ENCODE peak calls at places on chromosomes 11 and 22, in four cellular contexts. V, H, J and T are unnamed samples.

GRCh38 chr11:12979928-12980689 is 29.0 kb upstream of the RASSF10 start:
- DNase-seq in V (no peak), J (no peak), H (no peak), T (no peak)

GRCh38 chr11:94597896-94598295 is 30.7 kb downstream of the PIWIL4 start:
- DNase-seq in J (no peak), V (peak; percentile 14), H (no peak), T (no peak)

GRCh38 chr11:79226136-79226535 is 214.7 kb downstream of the TENM4 start:
- DNase-seq in V (no peak), J (no peak), H (no peak), T (no peak)

GRCh38 chr11:124884869-124885479 is 12.7 kb downstream of the ROBO4 start:
- DNase-seq in J (no peak), V (no peak), H (peak; percentile 65), T (no peak)

GRCh38 chr11:130947889-130948288 is 31.6 kb upstream of the SNX19 start:
- DNase-seq in J (no peak), H (no peak), V (no peak), T (no peak)

GRCh38 chr11:17979770-17980371 is 33.0 kb downstream of the SERGEF start:
- DNase-seq in V (peak; percentile 39), J (no peak), H (no peak), T (no peak)

GRCh38 chr11:6855971-6856542 is 6.8 kb upstream of the OR10A2 start:
- DNase-seq in H (no peak), V (no peak), J (no peak), T (no peak)

GRCh38 chr11:17570034-17570433 is 23.0 kb downstream of the OTOG start:
- DNase-seq in H (no peak), J (peak; percentile 51), V (no peak), T (no peak)

GRCh38 chr11:45704635-45705034 is 39.2 kb upstream of the CHST1 start:
- DNase-seq in H (no peak), J (no peak), V (no peak), T (no peak)

GRCh38 chr11:127993788-127994187 is 593.6 kb downstream of the ETS1 start:
- DNase-seq in V (no peak), H (no peak), J (no peak), T (no peak)

GRCh38 chr11:119764108-119764874 is 35.3 kb upstream of the NECTIN1 start:
- DNase-seq in V (peak; percentile 27), J (peak; percentile 89), H (no peak), T (no peak)

GRCh38 chr22:38729946-38730345 is 24.2 kb downstream of the GTPBP1 start:
- DNase-seq in J (peak; percentile 33), V (no peak), H (peak; percentile 53), T (no peak)

GRCh38 chr11:106228996-106229395 is 151.5 kb downstream of the AASDHPPT start:
- DNase-seq in V (no peak), H (no peak), J (no peak), T (no peak)

GRCh38 chr11:30346068-30346688 is 23.3 kb downstream of the ARL14EP start:
- DNase-seq in J (no peak), H (no peak), V (peak; percentile 39), T (no peak)

GRCh38 chr11:96246718-96247540 is 96.1 kb downstream of the MAML2 start:
- DNase-seq in J (no peak), H (no peak), V (no peak), T (no peak)

GRCh38 chr22:46090631-46091201 is 59.6 kb upstream of the PPARA start:
- DNase-seq in V (no peak), H (peak; percentile 82), J (peak; percentile 65), T (no peak)

GRCh38 chr22:19853058-19853878 is 1.4 kb downstream of the GNB1L start:
- DNase-seq in V (no peak), H (no peak), J (peak; percentile 61), T (no peak)

GRCh38 chr22:30232716-30233218 is 13.8 kb downstream of the LIF start:
- DNase-seq in J (no peak), V (no peak), H (no peak), T (no peak)
- H3K4me1 ChIP-seq in J (peaks cover 13% of the 10 kb centered on the region), V (peaks cover 3% of the 10 kb centered on the region), H (no peaks in the 10 kb centered on the region), T (peaks cover 27% of the 10 kb centered on the region)

DNA sequence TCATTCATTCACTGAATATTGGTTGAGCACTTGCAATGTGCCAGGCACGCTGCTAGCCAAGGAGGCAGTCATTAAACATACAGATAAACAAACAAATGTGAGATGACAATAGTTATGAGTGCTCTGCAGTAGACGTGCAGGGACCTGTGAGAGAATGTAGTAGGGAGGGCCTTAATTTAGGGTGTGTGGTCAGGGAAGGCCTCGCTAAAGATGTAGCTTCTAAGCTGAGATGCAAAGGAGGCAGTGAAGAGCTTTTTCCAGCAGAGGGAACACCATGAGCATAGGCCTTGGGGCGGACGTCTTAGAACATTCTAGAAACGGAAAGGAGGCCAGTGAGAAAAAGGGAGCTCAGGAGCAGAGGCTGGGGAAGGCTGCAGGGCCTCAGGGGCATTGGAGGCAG is 789 bp upstream of the NCF4 start:
- DNase-seq in V (no peak), H (no peak), J (no peak), T (no peak)
- H3K4me3 ChIP-seq in V (no peak overlapping the region), H (no peak overlapping the region), J (no peak overlapping the region), T (no peak overlapping the region)

GRCh38 chr22:33920927-33921575 is 775 bp upstream of the LARGE1 start:
- DNase-seq in H (peak; percentile 100), J (peak; percentile 99), V (peak; percentile 99), T (peak; percentile 83)
- H3K4me1 ChIP-seq in H (peaks cover 2% of the 10 kb centered on the region), J (peaks cover 19% of the 10 kb centered on the region), V (no peaks in the 10 kb centered on the region), T (no peaks in the 10 kb centered on the region)

GRCh38 chr22:44408227-44409192 is 89.5 kb downstream of the RTL6 start:
- DNase-seq in H (peak; percentile 46), V (no peak), J (peak; percentile 44), T (no peak)
- H3K4me3 ChIP-seq in H (no peak overlapping the region), V (no peak overlapping the region), J (no peak overlapping the region), T (no peak overlapping the region)